ENCODE peak calls at places on chromosomes 11 and 22, in nine cellular contexts. One of them, this sample, is unnamed.

GRCh38 chr22:39281126-39281525 is 36.3 kb upstream of the PDGFB start:
- DNase-seq in retina: no peak
- DNase-seq in NCI-H2171 treated with DMSO at 0.1 percent for 48 hours: no peak
- DNase-seq in hepatocyte: no peak
- DNase-seq in pancreas: no peak
- DNase-seq in NCI-H1092: no peak
- DNase-seq in BJ: no peak
- DNase-seq in activated CD4-positive, CD25-positive, alpha-beta regulatory T cell: no peak
- DNase-seq in HT-29: no peak
- DNase-seq in this sample: no peak

GRCh38 chr11:36453678-36454077 is 56.4 kb downstream of the TRAF6 start:
- DNase-seq in retina: no peak
- DNase-seq in BJ: no peak
- DNase-seq in activated CD4-positive, CD25-positive, alpha-beta regulatory T cell: no peak
- DNase-seq in hepatocyte: no peak
- DNase-seq in HT-29: no peak
- DNase-seq in NCI-H1092: no peak
- DNase-seq in pancreas: no peak
- DNase-seq in NCI-H2171 treated with DMSO at 0.1 percent for 48 hours: no peak
- DNase-seq in this sample: no peak

GRCh38 chr11:120774591-120775386 is 249.1 kb upstream of the TBCEL start:
- DNase-seq in activated CD4-positive, CD25-positive, alpha-beta regulatory T cell: no peak
- DNase-seq in retina: no peak
- DNase-seq in HT-29: no peak
- DNase-seq in NCI-H2171 treated with DMSO at 0.1 percent for 48 hours: no peak
- DNase-seq in hepatocyte: no peak
- DNase-seq in BJ: no peak
- DNase-seq in pancreas: no peak
- DNase-seq in NCI-H1092: no peak
- DNase-seq in this sample: no peak

GRCh38 chr22:35914665-35915476 is 113.8 kb downstream of the RBFOX2 start:
- DNase-seq in NCI-H1092: peak
- DNase-seq in HT-29: peak
- DNase-seq in pancreas: peak
- DNase-seq in NCI-H2171 treated with DMSO at 0.1 percent for 48 hours: peak
- DNase-seq in hepatocyte: peak
- DNase-seq in activated CD4-positive, CD25-positive, alpha-beta regulatory T cell: no peak
- DNase-seq in BJ: no peak
- DNase-seq in retina: peak
- DNase-seq in this sample: no peak

GRCh38 chr11:97964332-97965004 is 1056.3 kb upstream of the CNTN5 start:
- DNase-seq in pancreas: no peak
- DNase-seq in BJ: no peak
- DNase-seq in retina: no peak
- DNase-seq in activated CD4-positive, CD25-positive, alpha-beta regulatory T cell: no peak
- DNase-seq in NCI-H1092: no peak
- DNase-seq in HT-29: no peak
- DNase-seq in hepatocyte: no peak
- DNase-seq in NCI-H2171 treated with DMSO at 0.1 percent for 48 hours: no peak
- DNase-seq in this sample: no peak

GRCh38 chr11:130642994-130643393 is 194.5 kb downstream of the ADAMTS15 start:
- DNase-seq in NCI-H2171 treated with DMSO at 0.1 percent for 48 hours: no peak
- DNase-seq in BJ: no peak
- DNase-seq in retina: no peak
- DNase-seq in hepatocyte: no peak
- DNase-seq in HT-29: no peak
- DNase-seq in NCI-H1092: no peak
- DNase-seq in activated CD4-positive, CD25-positive, alpha-beta regulatory T cell: no peak
- DNase-seq in pancreas: no peak
- DNase-seq in this sample: no peak

GRCh38 chr11:4991066-4991465 is 3.6 kb upstream of the OR51L1 start:
- DNase-seq in BJ: no peak
- DNase-seq in HT-29: peak
- DNase-seq in NCI-H2171 treated with DMSO at 0.1 percent for 48 hours: no peak
- DNase-seq in NCI-H1092: no peak
- DNase-seq in activated CD4-positive, CD25-positive, alpha-beta regulatory T cell: no peak
- DNase-seq in hepatocyte: peak
- DNase-seq in pancreas: no peak
- DNase-seq in retina: no peak
- DNase-seq in this sample: no peak

GRCh38 chr22:17536269-17536668 is 27.0 kb upstream of the SLC25A18 start:
- DNase-seq in hepatocyte: no peak
- DNase-seq in NCI-H1092: no peak
- DNase-seq in HT-29: no peak
- DNase-seq in pancreas: no peak
- DNase-seq in activated CD4-positive, CD25-positive, alpha-beta regulatory T cell: no peak
- DNase-seq in retina: no peak
- DNase-seq in BJ: no peak
- DNase-seq in NCI-H2171 treated with DMSO at 0.1 percent for 48 hours: peak
- DNase-seq in this sample: no peak

GRCh38 chr22:45329536-45329936 is 19.8 kb downstream of the FAM118A start:
- DNase-seq in HT-29: no peak
- DNase-seq in activated CD4-positive, CD25-positive, alpha-beta regulatory T cell: no peak
- DNase-seq in pancreas: no peak
- DNase-seq in retina: no peak
- DNase-seq in NCI-H2171 treated with DMSO at 0.1 percent for 48 hours: peak
- DNase-seq in BJ: no peak
- DNase-seq in hepatocyte: no peak
- DNase-seq in NCI-H1092: peak
- DNase-seq in this sample: no peak

GRCh38 chr11:43802509-43802908 is 78.1 kb upstream of the ALKBH3 start:
- DNase-seq in NCI-H1092: no peak
- DNase-seq in pancreas: no peak
- DNase-seq in NCI-H2171 treated with DMSO at 0.1 percent for 48 hours: peak
- DNase-seq in hepatocyte: no peak
- DNase-seq in HT-29: no peak
- DNase-seq in retina: no peak
- DNase-seq in activated CD4-positive, CD25-positive, alpha-beta regulatory T cell: no peak
- DNase-seq in BJ: no peak
- DNase-seq in this sample: no peak

GRCh38 chr11:64742940-64743590 is 877 bp downstream of the RASGRP2 start:
- DNase-seq in NCI-H2171 treated with DMSO at 0.1 percent for 48 hours: peak
- DNase-seq in pancreas: peak
- DNase-seq in BJ: no peak
- DNase-seq in HT-29: peak
- DNase-seq in activated CD4-positive, CD25-positive, alpha-beta regulatory T cell: peak
- DNase-seq in hepatocyte: peak
- DNase-seq in retina: peak
- DNase-seq in NCI-H1092: no peak
- DNase-seq in this sample: peak